ENCODE peak calls at places on chromosomes 16 and 17, in four cellular contexts. F is stomach, H is spleen, V is uterus. G is an unnamed sample.

GRCh38 chr16:31179153-31179746 is 689 bp upstream of the FUS start:
- DNase-seq in F (no peak), H (no peak), V (no peak), G (no peak)

GRCh38 chr16:57258910-57259475 is 13.9 kb downstream of the ARL2BP start:
- DNase-seq in F (peak; percentile 21), H (peak; percentile 29), V (no peak), G (no peak)

GRCh38 chr16:54655171-54655590 is 275.5 kb upstream of the IRX5 start:
- DNase-seq in F (peak; percentile 83), H (no peak), V (peak; percentile 40), G (peak; percentile 15)

GRCh38 chr17:70767102-70767701 is 597.9 kb downstream of the KCNJ2 start:
- DNase-seq in F (no peak), H (no peak), V (no peak), G (no peak)

GRCh38 chr17:19978206-19978802 is 676 bp upstream of the AKAP10 start:
- DNase-seq in F (no peak), H (peak; percentile 84), V (no peak), G (no peak)

GRCh38 chr16:1993731-1994131 is 4.0 kb downstream of the SYNGR3 start:
- DNase-seq in F (no peak), H (peak; percentile 78), V (no peak), G (no peak)

GRCh38 chr17:76820039-76820438 is 48.2 kb upstream of the MGAT5B start:
- DNase-seq in F (no peak), H (no peak), V (no peak), G (no peak)

GRCh38 chr17:10513284-10514067 is 4.9 kb downstream of the MYH1 start:
- DNase-seq in F (no peak), H (no peak), V (no peak), G (peak; percentile 6)

GRCh38 chr16:88298882-88299745 is 83.6 kb upstream of the ZNF469 start:
- DNase-seq in F (no peak), H (no peak), V (no peak), G (no peak)

GRCh38 chr17:57662021-57662420 is 83.1 kb downstream of the CCDC182 start:
- DNase-seq in F (no peak), H (peak; percentile 8), V (no peak), G (no peak)

GRCh38 chr16:80198995-80199299 is 341.8 kb upstream of the DYNLRB2 start:
- DNase-seq in F (no peak), H (no peak), V (no peak), G (no peak)

GRCh38 chr16:80199614-80200013 is 341.2 kb upstream of the DYNLRB2 start:
- DNase-seq in F (no peak), H (no peak), V (no peak), G (no peak)

GRCh38 chr16:80200079-80200478 is 340.7 kb upstream of the DYNLRB2 start:
- DNase-seq in F (no peak), H (no peak), V (no peak), G (no peak)

GRCh38 chr16:80198265-80198994 is 342.4 kb upstream of the DYNLRB2 start:
- DNase-seq in F (no peak), H (no peak), V (no peak), G (no peak)

DNA sequence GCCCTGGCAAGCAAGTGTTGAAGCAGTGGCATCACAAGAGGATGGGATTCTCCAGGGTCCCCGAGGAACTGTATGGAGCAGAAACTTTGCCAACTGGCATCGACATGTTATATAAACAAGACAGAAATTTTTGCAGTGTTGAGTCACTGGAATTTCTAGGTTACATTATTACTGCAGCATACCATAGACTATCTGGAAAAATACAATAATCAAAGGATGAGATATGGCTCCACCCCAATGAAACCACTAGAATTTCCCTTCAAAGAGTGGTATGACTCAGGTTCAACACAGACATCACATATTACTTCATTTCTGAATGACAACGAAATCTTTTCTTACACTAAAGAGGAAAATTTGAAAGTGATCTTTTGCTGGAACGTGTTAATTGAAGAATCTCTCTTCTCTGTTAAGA is 343.0 kb upstream of the DYNLRB2 start:
- DNase-seq in F (no peak), H (no peak), V (no peak), G (peak; percentile 3)
- TF ChIP-seq POLR2A in F (no peak), H (no peak), V (no peak), G (no peak)

DNA sequence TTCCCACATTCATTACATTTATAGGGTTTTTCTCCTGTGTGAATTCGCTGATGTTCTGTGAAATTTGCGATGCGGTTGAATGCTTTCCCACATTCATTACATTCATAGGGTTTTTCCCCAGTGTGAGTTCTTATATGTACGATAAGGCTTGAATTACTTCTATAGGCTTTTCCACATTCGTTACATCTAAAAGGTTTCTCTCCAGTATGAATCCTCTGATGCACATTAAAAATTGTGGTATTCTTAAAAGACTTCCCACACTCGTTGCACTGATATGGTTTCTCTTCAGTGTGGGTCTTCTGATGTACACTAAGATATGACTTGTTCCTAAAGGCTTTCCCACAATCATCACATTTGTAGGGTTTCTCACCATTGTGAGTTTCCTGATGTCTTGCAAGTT is 30.4 kb downstream of the ZNF624 start:
- DNase-seq in F (no peak), H (no peak), V (no peak), G (no peak)
- H3K9me3 ChIP-seq in F (peaks cover 96% of the 10 kb centered on the region), H (peaks cover 99% of the 10 kb centered on the region), V (peaks cover 62% of the 10 kb centered on the region), G (no peaks in the 10 kb centered on the region)

DNA sequence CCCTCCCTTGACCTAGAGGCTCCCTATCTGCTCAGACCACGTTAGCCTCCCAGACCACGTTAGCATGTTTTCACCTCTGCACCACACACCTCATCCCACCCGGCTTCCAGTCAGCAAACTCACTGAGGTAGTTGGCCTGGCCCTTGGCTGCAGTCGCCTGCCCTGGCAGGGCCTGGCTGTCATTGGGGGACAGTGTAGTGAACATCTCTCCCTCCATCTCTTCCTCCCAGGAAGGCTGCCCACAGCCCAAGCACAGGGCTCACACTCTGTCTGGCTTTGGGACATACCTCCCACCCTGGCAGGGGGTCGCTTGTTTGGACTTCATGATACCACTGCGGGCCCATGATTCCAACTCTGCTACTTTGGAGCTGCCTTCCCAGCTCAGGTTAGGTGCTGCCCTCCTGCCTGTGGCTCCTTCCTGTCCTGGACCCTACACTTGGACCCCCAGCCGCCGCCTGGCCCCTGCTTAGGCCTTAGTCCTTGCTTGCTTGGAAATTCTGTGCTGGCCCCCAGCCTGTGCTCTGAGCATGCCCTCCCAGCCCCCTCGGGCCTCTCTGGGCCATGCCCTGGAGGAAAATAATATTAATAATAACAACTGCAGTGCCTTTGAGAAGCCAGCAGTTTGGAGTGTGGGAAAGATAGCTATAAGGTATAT is 167.7 kb downstream of the COPRS start:
- DNase-seq in F (no peak), H (no peak), V (no peak), G (no peak)
- H3K4me1 ChIP-seq in F (peaks cover 53% of the 10 kb centered on the region), H (no peaks in the 10 kb centered on the region), V (peaks cover 23% of the 10 kb centered on the region), G (peaks cover 8% of the 10 kb centered on the region)

GRCh38 chr17:50392621-50393020 is 4.7 kb downstream of the LRRC59 start:
- DNase-seq in F (peak; percentile 58), H (no peak), V (no peak), G (peak; percentile 79)

GRCh38 chr17:50397111-50397918 is at the start of gene LRRC59:
- DNase-seq in F (peak; percentile 92), H (peak; percentile 99), V (peak; percentile 85), G (peak; percentile 90)

GRCh38 chr17:50396261-50397110 is 837 bp downstream of the LRRC59 start:
- DNase-seq in F (peak; percentile 83), H (no peak), V (peak; percentile 42), G (peak; percentile 80)

GRCh38 chr17:50393700-50394099 is 3.6 kb downstream of the LRRC59 start:
- DNase-seq in F (no peak), H (no peak), V (no peak), G (no peak)

GRCh38 chr17:50394711-50395110 is 2.6 kb downstream of the LRRC59 start:
- DNase-seq in F (no peak), H (no peak), V (no peak), G (peak; percentile 68)
- TF ChIP-seq POLR2A in F (no peak), H (no peak), V (no peak), G (no peak)

GRCh38 chr16:35881654-35882053 is 2422.2 kb downstream of the TP53TG3F start:
- DNase-seq in F (no peak), H (no peak), V (no peak), G (no peak)
- H3K9me3 ChIP-seq in F (peaks cover 28% of the 10 kb centered on the region), H (peaks cover 11% of the 10 kb centered on the region), V (no peaks in the 10 kb centered on the region), G (no peaks in the 10 kb centered on the region)

GRCh38 chr17:83194761-83195329 is 115.4 kb downstream of the METRNL start:
- DNase-seq in F (no peak), H (peak; percentile 75), V (peak; percentile 12), G (peak; percentile 3)

GRCh38 chr17:83196088-83196765 is 116.8 kb downstream of the METRNL start:
- DNase-seq in F (no peak), H (peak; percentile 68), V (no peak), G (peak; percentile 8)

GRCh38 chr17:83198366-83199341 is 119.2 kb downstream of the METRNL start:
- DNase-seq in F (no peak), H (peak; percentile 82), V (no peak), G (no peak)

GRCh38 chr17:83195330-83196087 is 116.1 kb downstream of the METRNL start:
- DNase-seq in F (peak; percentile 77), H (peak; percentile 76), V (no peak), G (no peak)

GRCh38 chr17:83196973-83197880 is 117.8 kb downstream of the METRNL start:
- DNase-seq in F (no peak), H (peak; percentile 56), V (no peak), G (peak; percentile 7)
- H3K4me1 ChIP-seq in F (peaks cover 21% of the 10 kb centered on the region), H (peaks cover 58% of the 10 kb centered on the region), V (peaks cover 2% of the 10 kb centered on the region), G (no peaks in the 10 kb centered on the region)

GRCh38 chr17:7833011-7833794 is 814 bp upstream of the KDM6B start:
- DNase-seq in F (no peak), H (peak; percentile 85), V (peak; percentile 29), G (no peak)
- TF ChIP-seq POLR2A in F (no peak), H (no peak), V (no peak), G (no peak)

GRCh38 chr16:3189869-3190268 is 1.9 kb downstream of the OR1F1 start:
- DNase-seq in F (no peak), H (no peak), V (no peak), G (no peak)

GRCh38 chr16:3188925-3189825 is 1.2 kb downstream of the OR1F1 start:
- DNase-seq in F (no peak), H (peak; percentile 74), V (no peak), G (no peak)

GRCh38 chr16:3188675-3188924 is 596 bp downstream of the OR1F1 start:
- DNase-seq in F (no peak), H (no peak), V (no peak), G (no peak)

GRCh38 chr16:3187798-3188674 is at the start of gene OR1F1:
- DNase-seq in F (no peak), H (peak; percentile 72), V (no peak), G (no peak)

GRCh38 chr16:3186946-3187690 is 886 bp upstream of the OR1F1 start:
- DNase-seq in F (no peak), H (no peak), V (no peak), G (no peak)
- H3K9me3 ChIP-seq in F (no peaks in the 10 kb centered on the region), H (no peaks in the 10 kb centered on the region), V (no peaks in the 10 kb centered on the region), G (no peaks in the 10 kb centered on the region)